ENCODE peak calls at places on chromosomes 4 and X, in seven cellular contexts. One of them, this sample, is unnamed.

GRCh38 chr4:184757810-184758209 is 23.9 kb upstream of the CENPU start:
- DNase-seq in NCI-H446: no peak
- DNase-seq in NCI-H1092: no peak
- DNase-seq in endodermal cell: no peak
- DNase-seq in stimulated activated CD4-positive, alpha-beta T cell treated with anti-CD3 and anti-CD28 coated beads, Interleukin-12 subunit alpha, Interleukin-12 subunit beta, amount 100 ng/mL, for 48 hours: no peak
- DNase-seq in NCI-H510A: no peak
- DNase-seq in activated gamma-delta T cell treated with anti-CD3 and anti-CD28 coated beads, Interleukin-2, amount 50 U/mL, for 16 hours: no peak
- DNase-seq in this sample: peak

GRCh38 chr4:104592894-104593470 is 98.3 kb upstream of the CXXC4 start:
- DNase-seq in NCI-H446: no peak
- DNase-seq in stimulated activated CD4-positive, alpha-beta T cell treated with anti-CD3 and anti-CD28 coated beads, Interleukin-12 subunit alpha, Interleukin-12 subunit beta, amount 100 ng/mL, for 48 hours: no peak
- DNase-seq in endodermal cell: peak
- DNase-seq in activated gamma-delta T cell treated with anti-CD3 and anti-CD28 coated beads, Interleukin-2, amount 50 U/mL, for 16 hours: no peak
- DNase-seq in NCI-H1092: peak
- DNase-seq in NCI-H510A: no peak
- DNase-seq in this sample: no peak

GRCh38 chr4:24753519-24753918 is 41.9 kb upstream of the SOD3 start:
- DNase-seq in NCI-H510A: no peak
- DNase-seq in activated gamma-delta T cell treated with anti-CD3 and anti-CD28 coated beads, Interleukin-2, amount 50 U/mL, for 16 hours: no peak
- DNase-seq in endodermal cell: no peak
- DNase-seq in NCI-H1092: no peak
- DNase-seq in NCI-H446: no peak
- DNase-seq in stimulated activated CD4-positive, alpha-beta T cell treated with anti-CD3 and anti-CD28 coated beads, Interleukin-12 subunit alpha, Interleukin-12 subunit beta, amount 100 ng/mL, for 48 hours: no peak
- DNase-seq in this sample: no peak

GRCh38 chr4:18128241-18128640 is 106.7 kb upstream of the LCORL start:
- DNase-seq in NCI-H446: no peak
- DNase-seq in endodermal cell: no peak
- DNase-seq in NCI-H1092: no peak
- DNase-seq in stimulated activated CD4-positive, alpha-beta T cell treated with anti-CD3 and anti-CD28 coated beads, Interleukin-12 subunit alpha, Interleukin-12 subunit beta, amount 100 ng/mL, for 48 hours: no peak
- DNase-seq in activated gamma-delta T cell treated with anti-CD3 and anti-CD28 coated beads, Interleukin-2, amount 50 U/mL, for 16 hours: no peak
- DNase-seq in NCI-H510A: no peak
- DNase-seq in this sample: no peak

GRCh38 chr4:146932111-146932510 is 13.6 kb downstream of the TTC29 start:
- DNase-seq in stimulated activated CD4-positive, alpha-beta T cell treated with anti-CD3 and anti-CD28 coated beads, Interleukin-12 subunit alpha, Interleukin-12 subunit beta, amount 100 ng/mL, for 48 hours: no peak
- DNase-seq in NCI-H446: no peak
- DNase-seq in activated gamma-delta T cell treated with anti-CD3 and anti-CD28 coated beads, Interleukin-2, amount 50 U/mL, for 16 hours: no peak
- DNase-seq in endodermal cell: no peak
- DNase-seq in NCI-H510A: no peak
- DNase-seq in NCI-H1092: no peak
- DNase-seq in this sample: no peak

GRCh38 chrX:129823115-129823514 is 20.6 kb downstream of the ZDHHC9 start:
- DNase-seq in endodermal cell: peak
- DNase-seq in activated gamma-delta T cell treated with anti-CD3 and anti-CD28 coated beads, Interleukin-2, amount 50 U/mL, for 16 hours: peak
- DNase-seq in NCI-H510A: no peak
- DNase-seq in stimulated activated CD4-positive, alpha-beta T cell treated with anti-CD3 and anti-CD28 coated beads, Interleukin-12 subunit alpha, Interleukin-12 subunit beta, amount 100 ng/mL, for 48 hours: peak
- DNase-seq in NCI-H446: peak
- DNase-seq in NCI-H1092: no peak
- DNase-seq in this sample: peak

GRCh38 chrX:119094819-119095218 is 22.0 kb downstream of the CT47C1 start:
- DNase-seq in stimulated activated CD4-positive, alpha-beta T cell treated with anti-CD3 and anti-CD28 coated beads, Interleukin-12 subunit alpha, Interleukin-12 subunit beta, amount 100 ng/mL, for 48 hours: no peak
- DNase-seq in NCI-H446: no peak
- DNase-seq in NCI-H510A: no peak
- DNase-seq in NCI-H1092: no peak
- DNase-seq in activated gamma-delta T cell treated with anti-CD3 and anti-CD28 coated beads, Interleukin-2, amount 50 U/mL, for 16 hours: no peak
- DNase-seq in endodermal cell: no peak
- DNase-seq in this sample: no peak

GRCh38 chrX:49177338-49177833 is 5.7 kb downstream of the PLP2 start:
- DNase-seq in NCI-H446: no peak
- DNase-seq in endodermal cell: no peak
- DNase-seq in activated gamma-delta T cell treated with anti-CD3 and anti-CD28 coated beads, Interleukin-2, amount 50 U/mL, for 16 hours: no peak
- DNase-seq in NCI-H510A: no peak
- DNase-seq in stimulated activated CD4-positive, alpha-beta T cell treated with anti-CD3 and anti-CD28 coated beads, Interleukin-12 subunit alpha, Interleukin-12 subunit beta, amount 100 ng/mL, for 48 hours: no peak
- DNase-seq in NCI-H1092: no peak
- DNase-seq in this sample: no peak

GRCh38 chrX:51931761-51932160 is 38.3 kb downstream of the MAGED1 start:
- DNase-seq in NCI-H446: no peak
- DNase-seq in activated gamma-delta T cell treated with anti-CD3 and anti-CD28 coated beads, Interleukin-2, amount 50 U/mL, for 16 hours: no peak
- DNase-seq in endodermal cell: no peak
- DNase-seq in stimulated activated CD4-positive, alpha-beta T cell treated with anti-CD3 and anti-CD28 coated beads, Interleukin-12 subunit alpha, Interleukin-12 subunit beta, amount 100 ng/mL, for 48 hours: no peak
- DNase-seq in NCI-H1092: peak
- DNase-seq in NCI-H510A: no peak
- DNase-seq in this sample: no peak

GRCh38 chr4:95188701-95189401 is 359.9 kb downstream of the UNC5C start:
- DNase-seq in stimulated activated CD4-positive, alpha-beta T cell treated with anti-CD3 and anti-CD28 coated beads, Interleukin-12 subunit alpha, Interleukin-12 subunit beta, amount 100 ng/mL, for 48 hours: no peak
- DNase-seq in NCI-H446: no peak
- DNase-seq in NCI-H510A: no peak
- DNase-seq in endodermal cell: peak
- DNase-seq in activated gamma-delta T cell treated with anti-CD3 and anti-CD28 coated beads, Interleukin-2, amount 50 U/mL, for 16 hours: no peak
- DNase-seq in NCI-H1092: no peak
- DNase-seq in this sample: no peak

GRCh38 chr4:88737304-88738015 is 39.8 kb upstream of the NAP1L5 start:
- DNase-seq in stimulated activated CD4-positive, alpha-beta T cell treated with anti-CD3 and anti-CD28 coated beads, Interleukin-12 subunit alpha, Interleukin-12 subunit beta, amount 100 ng/mL, for 48 hours: no peak
- DNase-seq in NCI-H446: no peak
- DNase-seq in endodermal cell: peak
- DNase-seq in NCI-H1092: no peak
- DNase-seq in NCI-H510A: peak
- DNase-seq in activated gamma-delta T cell treated with anti-CD3 and anti-CD28 coated beads, Interleukin-2, amount 50 U/mL, for 16 hours: peak
- DNase-seq in this sample: peak

GRCh38 chrX:76014321-76014720 is 158.5 kb upstream of the PBDC1 start:
- DNase-seq in NCI-H510A: no peak
- DNase-seq in NCI-H446: no peak
- DNase-seq in activated gamma-delta T cell treated with anti-CD3 and anti-CD28 coated beads, Interleukin-2, amount 50 U/mL, for 16 hours: no peak
- DNase-seq in NCI-H1092: no peak
- DNase-seq in stimulated activated CD4-positive, alpha-beta T cell treated with anti-CD3 and anti-CD28 coated beads, Interleukin-12 subunit alpha, Interleukin-12 subunit beta, amount 100 ng/mL, for 48 hours: no peak
- DNase-seq in endodermal cell: no peak
- DNase-seq in this sample: no peak

GRCh38 chr4:22901631-22902030 is 208.9 kb downstream of the GBA3 start:
- DNase-seq in endodermal cell: no peak
- DNase-seq in NCI-H510A: no peak
- DNase-seq in NCI-H446: no peak
- DNase-seq in stimulated activated CD4-positive, alpha-beta T cell treated with anti-CD3 and anti-CD28 coated beads, Interleukin-12 subunit alpha, Interleukin-12 subunit beta, amount 100 ng/mL, for 48 hours: no peak
- DNase-seq in activated gamma-delta T cell treated with anti-CD3 and anti-CD28 coated beads, Interleukin-2, amount 50 U/mL, for 16 hours: no peak
- DNase-seq in NCI-H1092: no peak
- DNase-seq in this sample: no peak

GRCh38 chr4:10816571-10816970 is 132.0 kb upstream of the CLNK start:
- DNase-seq in NCI-H1092: no peak
- DNase-seq in activated gamma-delta T cell treated with anti-CD3 and anti-CD28 coated beads, Interleukin-2, amount 50 U/mL, for 16 hours: no peak
- DNase-seq in NCI-H510A: no peak
- DNase-seq in stimulated activated CD4-positive, alpha-beta T cell treated with anti-CD3 and anti-CD28 coated beads, Interleukin-12 subunit alpha, Interleukin-12 subunit beta, amount 100 ng/mL, for 48 hours: no peak
- DNase-seq in NCI-H446: no peak
- DNase-seq in endodermal cell: no peak
- DNase-seq in this sample: no peak

GRCh38 chr4:122873146-122873545 is 46.5 kb downstream of the FGF2 start:
- DNase-seq in activated gamma-delta T cell treated with anti-CD3 and anti-CD28 coated beads, Interleukin-2, amount 50 U/mL, for 16 hours: no peak
- DNase-seq in NCI-H1092: no peak
- DNase-seq in NCI-H446: no peak
- DNase-seq in stimulated activated CD4-positive, alpha-beta T cell treated with anti-CD3 and anti-CD28 coated beads, Interleukin-12 subunit alpha, Interleukin-12 subunit beta, amount 100 ng/mL, for 48 hours: no peak
- DNase-seq in endodermal cell: no peak
- DNase-seq in NCI-H510A: no peak
- DNase-seq in this sample: no peak

GRCh38 chrX:20595928-20596550 is 329.3 kb upstream of the RPS6KA3 start:
- DNase-seq in NCI-H1092: no peak
- DNase-seq in NCI-H446: no peak
- DNase-seq in NCI-H510A: no peak
- DNase-seq in stimulated activated CD4-positive, alpha-beta T cell treated with anti-CD3 and anti-CD28 coated beads, Interleukin-12 subunit alpha, Interleukin-12 subunit beta, amount 100 ng/mL, for 48 hours: peak
- DNase-seq in endodermal cell: no peak
- DNase-seq in activated gamma-delta T cell treated with anti-CD3 and anti-CD28 coated beads, Interleukin-2, amount 50 U/mL, for 16 hours: no peak
- DNase-seq in this sample: no peak

GRCh38 chr4:167578906-167579305 is 344.6 kb upstream of the SPOCK3 start:
- DNase-seq in endodermal cell: no peak
- DNase-seq in NCI-H1092: no peak
- DNase-seq in activated gamma-delta T cell treated with anti-CD3 and anti-CD28 coated beads, Interleukin-2, amount 50 U/mL, for 16 hours: no peak
- DNase-seq in NCI-H510A: no peak
- DNase-seq in NCI-H446: no peak
- DNase-seq in stimulated activated CD4-positive, alpha-beta T cell treated with anti-CD3 and anti-CD28 coated beads, Interleukin-12 subunit alpha, Interleukin-12 subunit beta, amount 100 ng/mL, for 48 hours: no peak
- DNase-seq in this sample: no peak

GRCh38 chrX:28997716-28998115 is 410.5 kb downstream of the IL1RAPL1 start:
- DNase-seq in NCI-H510A: no peak
- DNase-seq in activated gamma-delta T cell treated with anti-CD3 and anti-CD28 coated beads, Interleukin-2, amount 50 U/mL, for 16 hours: no peak
- DNase-seq in NCI-H1092: no peak
- DNase-seq in stimulated activated CD4-positive, alpha-beta T cell treated with anti-CD3 and anti-CD28 coated beads, Interleukin-12 subunit alpha, Interleukin-12 subunit beta, amount 100 ng/mL, for 48 hours: no peak
- DNase-seq in endodermal cell: no peak
- DNase-seq in NCI-H446: no peak
- DNase-seq in this sample: no peak

GRCh38 chrX:79235899-79236298 is 91.4 kb downstream of the GPR174 start:
- DNase-seq in endodermal cell: no peak
- DNase-seq in NCI-H1092: no peak
- DNase-seq in NCI-H510A: no peak
- DNase-seq in NCI-H446: no peak
- DNase-seq in stimulated activated CD4-positive, alpha-beta T cell treated with anti-CD3 and anti-CD28 coated beads, Interleukin-12 subunit alpha, Interleukin-12 subunit beta, amount 100 ng/mL, for 48 hours: no peak
- DNase-seq in activated gamma-delta T cell treated with anti-CD3 and anti-CD28 coated beads, Interleukin-2, amount 50 U/mL, for 16 hours: no peak
- DNase-seq in this sample: no peak

GRCh38 chrX:52933976-52934703 is 24.2 kb downstream of the FAM156A start:
- DNase-seq in NCI-H1092: no peak
- DNase-seq in activated gamma-delta T cell treated with anti-CD3 and anti-CD28 coated beads, Interleukin-2, amount 50 U/mL, for 16 hours: no peak
- DNase-seq in NCI-H510A: no peak
- DNase-seq in endodermal cell: no peak
- DNase-seq in NCI-H446: no peak
- DNase-seq in stimulated activated CD4-positive, alpha-beta T cell treated with anti-CD3 and anti-CD28 coated beads, Interleukin-12 subunit alpha, Interleukin-12 subunit beta, amount 100 ng/mL, for 48 hours: peak
- DNase-seq in this sample: no peak

GRCh38 chrX:133749370-133749769 is 236.0 kb downstream of the GPC3 start:
- DNase-seq in NCI-H510A: no peak
- DNase-seq in stimulated activated CD4-positive, alpha-beta T cell treated with anti-CD3 and anti-CD28 coated beads, Interleukin-12 subunit alpha, Interleukin-12 subunit beta, amount 100 ng/mL, for 48 hours: no peak
- DNase-seq in NCI-H1092: no peak
- DNase-seq in activated gamma-delta T cell treated with anti-CD3 and anti-CD28 coated beads, Interleukin-2, amount 50 U/mL, for 16 hours: no peak
- DNase-seq in NCI-H446: no peak
- DNase-seq in endodermal cell: no peak
- DNase-seq in this sample: no peak

GRCh38 chrX:149720021-149720689 is 8.3 kb downstream of the MAGEA11 start:
- DNase-seq in NCI-H510A: no peak
- DNase-seq in endodermal cell: peak
- DNase-seq in activated gamma-delta T cell treated with anti-CD3 and anti-CD28 coated beads, Interleukin-2, amount 50 U/mL, for 16 hours: no peak
- DNase-seq in NCI-H446: no peak
- DNase-seq in NCI-H1092: no peak
- DNase-seq in stimulated activated CD4-positive, alpha-beta T cell treated with anti-CD3 and anti-CD28 coated beads, Interleukin-12 subunit alpha, Interleukin-12 subunit beta, amount 100 ng/mL, for 48 hours: no peak
- DNase-seq in this sample: no peak

GRCh38 chr4:143381171-143382118 is 44.8 kb downstream of the GAB1 start:
- DNase-seq in NCI-H446: peak
- DNase-seq in endodermal cell: no peak
- DNase-seq in stimulated activated CD4-positive, alpha-beta T cell treated with anti-CD3 and anti-CD28 coated beads, Interleukin-12 subunit alpha, Interleukin-12 subunit beta, amount 100 ng/mL, for 48 hours: no peak
- DNase-seq in activated gamma-delta T cell treated with anti-CD3 and anti-CD28 coated beads, Interleukin-2, amount 50 U/mL, for 16 hours: no peak
- DNase-seq in NCI-H510A: no peak
- DNase-seq in NCI-H1092: no peak
- DNase-seq in this sample: peak

GRCh38 chr4:98887137-98887536 is 41.8 kb downstream of the EIF4E start:
- DNase-seq in NCI-H446: no peak
- DNase-seq in activated gamma-delta T cell treated with anti-CD3 and anti-CD28 coated beads, Interleukin-2, amount 50 U/mL, for 16 hours: no peak
- DNase-seq in NCI-H510A: no peak
- DNase-seq in stimulated activated CD4-positive, alpha-beta T cell treated with anti-CD3 and anti-CD28 coated beads, Interleukin-12 subunit alpha, Interleukin-12 subunit beta, amount 100 ng/mL, for 48 hours: no peak
- DNase-seq in endodermal cell: no peak
- DNase-seq in NCI-H1092: no peak
- DNase-seq in this sample: no peak

GRCh38 chrX:40097101-40097491 is 662 bp downstream of the BCOR start:
- DNase-seq in endodermal cell: no peak
- DNase-seq in NCI-H510A: no peak
- DNase-seq in activated gamma-delta T cell treated with anti-CD3 and anti-CD28 coated beads, Interleukin-2, amount 50 U/mL, for 16 hours: no peak
- DNase-seq in stimulated activated CD4-positive, alpha-beta T cell treated with anti-CD3 and anti-CD28 coated beads, Interleukin-12 subunit alpha, Interleukin-12 subunit beta, amount 100 ng/mL, for 48 hours: no peak
- DNase-seq in NCI-H1092: no peak
- DNase-seq in NCI-H446: peak
- DNase-seq in this sample: no peak